ENCODE peak calls at places on chromosomes 3 and 15, in eight cellular contexts. H is epithelial cell of esophagus; C is activated CD4-positive, alpha-beta T cell treated with anti-CD3 and anti-CD28 coated beads, Interleukin-2, amount 50 U/mL, for 48 hours; L is heart right ventricle; G is NCI-H1105; B is ovary; K is left ventricle myocardium inferior; R is GM23248. Q is an unnamed sample.

GRCh38 chr3:73072634-73073033 is 11.2 kb downstream of the EBLN2 start:
- DNase-seq in H (no peak), C (no peak), L (no peak), G (no peak), B (no peak), K (no peak), R (no peak), Q (no peak)

GRCh38 chr3:133488785-133489367 is 84.6 kb upstream of the CDV3 start:
- DNase-seq in H (peak), C (no peak), L (no peak), G (no peak), B (no peak), K (no peak), R (peak), Q (no peak)

GRCh38 chr3:49471856-49472495 is 1.9 kb downstream of the DAG1 start:
- DNase-seq in H (no peak), C (no peak), L (no peak), G (no peak), B (no peak), K (peak), R (no peak), Q (no peak)

GRCh38 chr3:172111163-172111562 is 71.8 kb downstream of the FNDC3B start:
- DNase-seq in H (no peak), C (no peak), L (no peak), G (no peak), B (no peak), K (no peak), R (no peak), Q (no peak)

GRCh38 chr3:106263556-106263955 is 394.7 kb upstream of the CBLB start:
- DNase-seq in H (no peak), C (no peak), L (no peak), G (no peak), B (no peak), K (no peak), R (no peak), Q (no peak)

GRCh38 chr15:98647774-98648653 is at the start of gene IGF1R:
- DNase-seq in H (peak), C (peak), L (peak), G (peak), B (peak), K (peak), R (peak), Q (peak)

GRCh38 chr3:59266551-59266950 is 216.7 kb upstream of the CFAP20DC start:
- DNase-seq in H (peak), C (no peak), L (no peak), G (no peak), B (no peak), K (no peak), R (peak), Q (peak)

GRCh38 chr3:57043518-57043917 is 16.9 kb upstream of the SPATA12 start:
- DNase-seq in H (no peak), C (no peak), L (no peak), G (no peak), B (no peak), K (no peak), R (no peak), Q (no peak)

GRCh38 chr3:196406806-196407470 is 25.3 kb downstream of the UBXN7 start:
- DNase-seq in H (no peak), C (no peak), L (no peak), G (no peak), B (no peak), K (no peak), R (peak), Q (no peak)

GRCh38 chr3:11803977-11804903 is 42.4 kb downstream of the TAMM41 start:
- DNase-seq in H (peak), C (peak), L (no peak), G (peak), B (peak), K (no peak), R (peak), Q (peak)

GRCh38 chr3:112132088-112132487 is 960 bp downstream of the GCSAM start:
- DNase-seq in H (no peak), C (no peak), L (no peak), G (no peak), B (no peak), K (no peak), R (no peak), Q (no peak)

GRCh38 chr3:21216598-21216997 is 534.4 kb downstream of the ZNF385D start:
- DNase-seq in H (peak), C (no peak), L (no peak), G (no peak), B (no peak), K (no peak), R (peak), Q (no peak)

Q was measured in epithelial cell of prostate.